ENCODE peak calls at places on chromosomes 13 and 19, in eight cellular contexts. One of them, this sample, is unnamed.

GRCh38 chr13:31101511-31102170 is 60.1 kb downstream of the HSPH1 start:
- DNase-seq in glutamatergic neuron: no peak
- DNase-seq in A549: no peak
- DNase-seq in SJSA1: no peak
- DNase-seq in GOT3: no peak
- DNase-seq in stimulated activated CD8-positive, alpha-beta memory T cell treated with anti-CD3 and anti-CD28 coated beads, Interleukin-4, amount 100 ng/mL, for 24 hours: no peak
- DNase-seq in uterus: no peak
- DNase-seq in NCI-H1092: no peak
- DNase-seq in this sample: peak; percentile 55

GRCh38 chr19:6678690-6679109 is 8.7 kb upstream of the TNFSF14 start:
- DNase-seq in glutamatergic neuron: no peak
- DNase-seq in A549: no peak
- DNase-seq in SJSA1: no peak
- DNase-seq in GOT3: no peak
- DNase-seq in stimulated activated CD8-positive, alpha-beta memory T cell treated with anti-CD3 and anti-CD28 coated beads, Interleukin-4, amount 100 ng/mL, for 24 hours: peak; percentile 42
- DNase-seq in uterus: no peak
- DNase-seq in NCI-H1092: no peak
- DNase-seq in this sample: no peak

GRCh38 chr19:50416815-50417137 is 2.0 kb upstream of the SPIB start:
- DNase-seq in glutamatergic neuron: no peak
- DNase-seq in A549: peak; percentile 51
- DNase-seq in SJSA1: no peak
- DNase-seq in GOT3: no peak
- DNase-seq in stimulated activated CD8-positive, alpha-beta memory T cell treated with anti-CD3 and anti-CD28 coated beads, Interleukin-4, amount 100 ng/mL, for 24 hours: no peak
- DNase-seq in uterus: no peak
- DNase-seq in NCI-H1092: no peak
- DNase-seq in this sample: no peak

GRCh38 chr13:90331974-90332373 is 1015.5 kb upstream of the MIR17HG start:
- DNase-seq in glutamatergic neuron: no peak
- DNase-seq in A549: no peak
- DNase-seq in SJSA1: no peak
- DNase-seq in GOT3: no peak
- DNase-seq in stimulated activated CD8-positive, alpha-beta memory T cell treated with anti-CD3 and anti-CD28 coated beads, Interleukin-4, amount 100 ng/mL, for 24 hours: no peak
- DNase-seq in uterus: no peak
- DNase-seq in NCI-H1092: no peak
- DNase-seq in this sample: no peak

GRCh38 chr19:51815038-51815437 is 20.1 kb downstream of the FPR3 start:
- DNase-seq in glutamatergic neuron: no peak
- DNase-seq in A549: no peak
- DNase-seq in SJSA1: no peak
- DNase-seq in GOT3: no peak
- DNase-seq in stimulated activated CD8-positive, alpha-beta memory T cell treated with anti-CD3 and anti-CD28 coated beads, Interleukin-4, amount 100 ng/mL, for 24 hours: no peak
- DNase-seq in uterus: no peak
- DNase-seq in NCI-H1092: no peak
- DNase-seq in this sample: no peak

GRCh38 chr19:17946965-17947784 is 14.4 kb downstream of the CCDC124 start:
- DNase-seq in glutamatergic neuron: no peak
- DNase-seq in A549: peak; percentile 32
- DNase-seq in SJSA1: no peak
- DNase-seq in GOT3: no peak
- DNase-seq in stimulated activated CD8-positive, alpha-beta memory T cell treated with anti-CD3 and anti-CD28 coated beads, Interleukin-4, amount 100 ng/mL, for 24 hours: no peak
- DNase-seq in uterus: no peak
- DNase-seq in NCI-H1092: peak; percentile 34
- DNase-seq in this sample: no peak

GRCh38 chr13:39777527-39778061 is 122.1 kb downstream of the COG6 start:
- DNase-seq in glutamatergic neuron: no peak
- DNase-seq in A549: peak; percentile 58
- DNase-seq in SJSA1: peak; percentile 61
- DNase-seq in GOT3: no peak
- DNase-seq in stimulated activated CD8-positive, alpha-beta memory T cell treated with anti-CD3 and anti-CD28 coated beads, Interleukin-4, amount 100 ng/mL, for 24 hours: peak; percentile 7
- DNase-seq in uterus: no peak
- DNase-seq in NCI-H1092: no peak
- DNase-seq in this sample: no peak

GRCh38 chr13:80977168-80977567 is 636.2 kb upstream of the SPRY2 start:
- DNase-seq in glutamatergic neuron: no peak
- DNase-seq in A549: no peak
- DNase-seq in SJSA1: no peak
- DNase-seq in GOT3: no peak
- DNase-seq in stimulated activated CD8-positive, alpha-beta memory T cell treated with anti-CD3 and anti-CD28 coated beads, Interleukin-4, amount 100 ng/mL, for 24 hours: no peak
- DNase-seq in uterus: no peak
- DNase-seq in NCI-H1092: no peak
- DNase-seq in this sample: no peak

GRCh38 chr19:19416280-19416679 is 10.8 kb downstream of the GATAD2A start:
- DNase-seq in glutamatergic neuron: no peak
- DNase-seq in A549: no peak
- DNase-seq in SJSA1: no peak
- DNase-seq in GOT3: no peak
- DNase-seq in stimulated activated CD8-positive, alpha-beta memory T cell treated with anti-CD3 and anti-CD28 coated beads, Interleukin-4, amount 100 ng/mL, for 24 hours: no peak
- DNase-seq in uterus: no peak
- DNase-seq in NCI-H1092: no peak
- DNase-seq in this sample: no peak

GRCh38 chr19:18520848-18521691 is 800 bp downstream of the ELL start:
- DNase-seq in glutamatergic neuron: peak; percentile 26
- DNase-seq in A549: no peak
- DNase-seq in SJSA1: no peak
- DNase-seq in GOT3: no peak
- DNase-seq in stimulated activated CD8-positive, alpha-beta memory T cell treated with anti-CD3 and anti-CD28 coated beads, Interleukin-4, amount 100 ng/mL, for 24 hours: no peak
- DNase-seq in uterus: peak; percentile 45
- DNase-seq in NCI-H1092: no peak
- DNase-seq in this sample: peak; percentile 70

GRCh38 chr13:65913173-65913572 is 1317.0 kb downstream of the PCDH9 start:
- DNase-seq in glutamatergic neuron: no peak
- DNase-seq in A549: no peak
- DNase-seq in SJSA1: no peak
- DNase-seq in GOT3: no peak
- DNase-seq in stimulated activated CD8-positive, alpha-beta memory T cell treated with anti-CD3 and anti-CD28 coated beads, Interleukin-4, amount 100 ng/mL, for 24 hours: no peak
- DNase-seq in uterus: no peak
- DNase-seq in NCI-H1092: no peak
- DNase-seq in this sample: no peak

GRCh38 chr19:18046066-18046718 is 38.2 kb downstream of the ARRDC2 start:
- DNase-seq in glutamatergic neuron: no peak
- DNase-seq in A549: peak; percentile 54
- DNase-seq in SJSA1: peak; percentile 96
- DNase-seq in GOT3: no peak
- DNase-seq in stimulated activated CD8-positive, alpha-beta memory T cell treated with anti-CD3 and anti-CD28 coated beads, Interleukin-4, amount 100 ng/mL, for 24 hours: no peak
- DNase-seq in uterus: peak; percentile 24
- DNase-seq in NCI-H1092: no peak
- DNase-seq in this sample: peak; percentile 77

GRCh38 chr19:31385744-31386143 is 36.5 kb upstream of the TSHZ3 start:
- DNase-seq in glutamatergic neuron: no peak
- DNase-seq in A549: no peak
- DNase-seq in SJSA1: no peak
- DNase-seq in GOT3: no peak
- DNase-seq in stimulated activated CD8-positive, alpha-beta memory T cell treated with anti-CD3 and anti-CD28 coated beads, Interleukin-4, amount 100 ng/mL, for 24 hours: no peak
- DNase-seq in uterus: no peak
- DNase-seq in NCI-H1092: no peak
- DNase-seq in this sample: no peak

GRCh38 chr19:3450796-3451411 is 29.4 kb downstream of the SMIM24 start:
- DNase-seq in glutamatergic neuron: no peak
- DNase-seq in A549: peak; percentile 98
- DNase-seq in SJSA1: peak; percentile 97
- DNase-seq in GOT3: peak; percentile 63
- DNase-seq in stimulated activated CD8-positive, alpha-beta memory T cell treated with anti-CD3 and anti-CD28 coated beads, Interleukin-4, amount 100 ng/mL, for 24 hours: no peak
- DNase-seq in uterus: peak; percentile 93
- DNase-seq in NCI-H1092: no peak
- DNase-seq in this sample: peak; percentile 95

GRCh38 chr19:22622901-22623840 is 11.0 kb upstream of the ZNF492 start:
- DNase-seq in glutamatergic neuron: no peak
- DNase-seq in A549: no peak
- DNase-seq in SJSA1: no peak
- DNase-seq in GOT3: no peak
- DNase-seq in stimulated activated CD8-positive, alpha-beta memory T cell treated with anti-CD3 and anti-CD28 coated beads, Interleukin-4, amount 100 ng/mL, for 24 hours: no peak
- DNase-seq in uterus: no peak
- DNase-seq in NCI-H1092: no peak
- DNase-seq in this sample: no peak

GRCh38 chr19:16594131-16594586 is 21.9 kb upstream of the SLC35E1 start:
- DNase-seq in glutamatergic neuron: no peak
- DNase-seq in A549: no peak
- DNase-seq in SJSA1: no peak
- DNase-seq in GOT3: no peak
- DNase-seq in stimulated activated CD8-positive, alpha-beta memory T cell treated with anti-CD3 and anti-CD28 coated beads, Interleukin-4, amount 100 ng/mL, for 24 hours: peak; percentile 29
- DNase-seq in uterus: no peak
- DNase-seq in NCI-H1092: no peak
- DNase-seq in this sample: no peak

GRCh38 chr13:51249767-51250741 is 27.9 kb downstream of the FAM124A start:
- DNase-seq in glutamatergic neuron: no peak
- DNase-seq in A549: no peak
- DNase-seq in SJSA1: no peak
- DNase-seq in GOT3: no peak
- DNase-seq in stimulated activated CD8-positive, alpha-beta memory T cell treated with anti-CD3 and anti-CD28 coated beads, Interleukin-4, amount 100 ng/mL, for 24 hours: no peak
- DNase-seq in uterus: no peak
- DNase-seq in NCI-H1092: no peak
- DNase-seq in this sample: no peak

GRCh38 chr19:28377077-28377476 is 835.9 kb downstream of the UQCRFS1 start:
- DNase-seq in glutamatergic neuron: no peak
- DNase-seq in A549: no peak
- DNase-seq in SJSA1: no peak
- DNase-seq in GOT3: no peak
- DNase-seq in stimulated activated CD8-positive, alpha-beta memory T cell treated with anti-CD3 and anti-CD28 coated beads, Interleukin-4, amount 100 ng/mL, for 24 hours: no peak
- DNase-seq in uterus: no peak
- DNase-seq in NCI-H1092: no peak
- DNase-seq in this sample: no peak

GRCh38 chr13:41622545-41623429 is 165.4 kb downstream of the RGCC start:
- DNase-seq in glutamatergic neuron: no peak
- DNase-seq in A549: no peak
- DNase-seq in SJSA1: no peak
- DNase-seq in GOT3: no peak
- DNase-seq in stimulated activated CD8-positive, alpha-beta memory T cell treated with anti-CD3 and anti-CD28 coated beads, Interleukin-4, amount 100 ng/mL, for 24 hours: no peak
- DNase-seq in uterus: peak; percentile 64
- DNase-seq in NCI-H1092: no peak
- DNase-seq in this sample: no peak

GRCh38 chr19:44767295-44768180 is 10.2 kb upstream of the CBLC start:
- DNase-seq in glutamatergic neuron: no peak
- DNase-seq in A549: no peak
- DNase-seq in SJSA1: no peak
- DNase-seq in GOT3: no peak
- DNase-seq in stimulated activated CD8-positive, alpha-beta memory T cell treated with anti-CD3 and anti-CD28 coated beads, Interleukin-4, amount 100 ng/mL, for 24 hours: no peak
- DNase-seq in uterus: no peak
- DNase-seq in NCI-H1092: no peak
- DNase-seq in this sample: no peak

GRCh38 chr13:23828866-23829265 is 60.3 kb downstream of the MIPEP start:
- DNase-seq in glutamatergic neuron: no peak
- DNase-seq in A549: no peak
- DNase-seq in SJSA1: no peak
- DNase-seq in GOT3: no peak
- DNase-seq in stimulated activated CD8-positive, alpha-beta memory T cell treated with anti-CD3 and anti-CD28 coated beads, Interleukin-4, amount 100 ng/mL, for 24 hours: no peak
- DNase-seq in uterus: no peak
- DNase-seq in NCI-H1092: no peak
- DNase-seq in this sample: no peak

GRCh38 chr13:102139626-102140025 is 262.2 kb downstream of the FGF14 start:
- DNase-seq in glutamatergic neuron: no peak
- DNase-seq in A549: no peak
- DNase-seq in SJSA1: no peak
- DNase-seq in GOT3: no peak
- DNase-seq in stimulated activated CD8-positive, alpha-beta memory T cell treated with anti-CD3 and anti-CD28 coated beads, Interleukin-4, amount 100 ng/mL, for 24 hours: no peak
- DNase-seq in uterus: no peak
- DNase-seq in NCI-H1092: no peak
- DNase-seq in this sample: no peak

GRCh38 chr13:94033830-94034642 is 445.4 kb downstream of the DCT start:
- DNase-seq in glutamatergic neuron: no peak
- DNase-seq in A549: no peak
- DNase-seq in SJSA1: no peak
- DNase-seq in GOT3: no peak
- DNase-seq in stimulated activated CD8-positive, alpha-beta memory T cell treated with anti-CD3 and anti-CD28 coated beads, Interleukin-4, amount 100 ng/mL, for 24 hours: no peak
- DNase-seq in uterus: no peak
- DNase-seq in NCI-H1092: no peak
- DNase-seq in this sample: no peak

GRCh38 chr19:6238256-6238642 is 41.5 kb downstream of the MLLT1 start:
- DNase-seq in glutamatergic neuron: no peak
- DNase-seq in A549: no peak
- DNase-seq in SJSA1: no peak
- DNase-seq in GOT3: no peak
- DNase-seq in stimulated activated CD8-positive, alpha-beta memory T cell treated with anti-CD3 and anti-CD28 coated beads, Interleukin-4, amount 100 ng/mL, for 24 hours: no peak
- DNase-seq in uterus: no peak
- DNase-seq in NCI-H1092: no peak
- DNase-seq in this sample: no peak

GRCh38 chr19:40223135-40223822 is 3.2 kb downstream of the CCNP start:
- DNase-seq in glutamatergic neuron: no peak
- DNase-seq in A549: no peak
- DNase-seq in SJSA1: no peak
- DNase-seq in GOT3: no peak
- DNase-seq in stimulated activated CD8-positive, alpha-beta memory T cell treated with anti-CD3 and anti-CD28 coated beads, Interleukin-4, amount 100 ng/mL, for 24 hours: no peak
- DNase-seq in uterus: no peak
- DNase-seq in NCI-H1092: no peak
- DNase-seq in this sample: peak; percentile 84

GRCh38 chr19:2207991-2208860 is 27.9 kb downstream of the PLEKHJ1 start:
- DNase-seq in glutamatergic neuron: peak; percentile 56
- DNase-seq in A549: peak; percentile 23
- DNase-seq in SJSA1: no peak
- DNase-seq in GOT3: no peak
- DNase-seq in stimulated activated CD8-positive, alpha-beta memory T cell treated with anti-CD3 and anti-CD28 coated beads, Interleukin-4, amount 100 ng/mL, for 24 hours: peak; percentile 34
- DNase-seq in uterus: no peak
- DNase-seq in NCI-H1092: no peak
- DNase-seq in this sample: peak; percentile 77

GRCh38 chr13:80132741-80133601 is 208.0 kb downstream of the SPRY2 start:
- DNase-seq in glutamatergic neuron: no peak
- DNase-seq in A549: peak; percentile 81
- DNase-seq in SJSA1: peak; percentile 56
- DNase-seq in GOT3: no peak
- DNase-seq in stimulated activated CD8-positive, alpha-beta memory T cell treated with anti-CD3 and anti-CD28 coated beads, Interleukin-4, amount 100 ng/mL, for 24 hours: no peak
- DNase-seq in uterus: peak; percentile 47
- DNase-seq in NCI-H1092: no peak
- DNase-seq in this sample: peak; percentile 89

GRCh38 chr13:39623466-39623865 is 20.5 kb upstream of the LHFPL6 start:
- DNase-seq in glutamatergic neuron: no peak
- DNase-seq in A549: no peak
- DNase-seq in SJSA1: no peak
- DNase-seq in GOT3: no peak
- DNase-seq in stimulated activated CD8-positive, alpha-beta memory T cell treated with anti-CD3 and anti-CD28 coated beads, Interleukin-4, amount 100 ng/mL, for 24 hours: no peak
- DNase-seq in uterus: no peak
- DNase-seq in NCI-H1092: no peak
- DNase-seq in this sample: no peak

GRCh38 chr19:6740589-6741348 is 1.3 kb downstream of the TRIP10 start:
- DNase-seq in glutamatergic neuron: peak; percentile 39
- DNase-seq in A549: peak; percentile 27
- DNase-seq in SJSA1: peak; percentile 62
- DNase-seq in GOT3: no peak
- DNase-seq in stimulated activated CD8-positive, alpha-beta memory T cell treated with anti-CD3 and anti-CD28 coated beads, Interleukin-4, amount 100 ng/mL, for 24 hours: no peak
- DNase-seq in uterus: peak; percentile 63
- DNase-seq in NCI-H1092: no peak
- DNase-seq in this sample: peak; percentile 77

GRCh38 chr19:17289489-17289888 is 7.8 kb downstream of the ANKLE1 start:
- DNase-seq in glutamatergic neuron: peak; percentile 83
- DNase-seq in A549: peak; percentile 91
- DNase-seq in SJSA1: peak; percentile 82
- DNase-seq in GOT3: peak; percentile 38
- DNase-seq in stimulated activated CD8-positive, alpha-beta memory T cell treated with anti-CD3 and anti-CD28 coated beads, Interleukin-4, amount 100 ng/mL, for 24 hours: peak; percentile 45
- DNase-seq in uterus: peak; percentile 57
- DNase-seq in NCI-H1092: no peak
- DNase-seq in this sample: peak; percentile 93

GRCh38 chr19:5423567-5424125 is 31.6 kb upstream of the ZNRF4 start:
- DNase-seq in glutamatergic neuron: no peak
- DNase-seq in A549: no peak
- DNase-seq in SJSA1: no peak
- DNase-seq in GOT3: no peak
- DNase-seq in stimulated activated CD8-positive, alpha-beta memory T cell treated with anti-CD3 and anti-CD28 coated beads, Interleukin-4, amount 100 ng/mL, for 24 hours: no peak
- DNase-seq in uterus: no peak
- DNase-seq in NCI-H1092: no peak
- DNase-seq in this sample: no peak

GRCh38 chr13:31920301-31920818 is 111.2 kb upstream of the FRY start:
- DNase-seq in glutamatergic neuron: no peak
- DNase-seq in A549: no peak
- DNase-seq in SJSA1: no peak
- DNase-seq in GOT3: no peak
- DNase-seq in stimulated activated CD8-positive, alpha-beta memory T cell treated with anti-CD3 and anti-CD28 coated beads, Interleukin-4, amount 100 ng/mL, for 24 hours: no peak
- DNase-seq in uterus: no peak
- DNase-seq in NCI-H1092: no peak
- DNase-seq in this sample: no peak

GRCh38 chr19:44653977-44654784 is 10.5 kb downstream of the PVR start:
- DNase-seq in glutamatergic neuron: peak; percentile 66
- DNase-seq in A549: peak; percentile 88
- DNase-seq in SJSA1: no peak
- DNase-seq in GOT3: no peak
- DNase-seq in stimulated activated CD8-positive, alpha-beta memory T cell treated with anti-CD3 and anti-CD28 coated beads, Interleukin-4, amount 100 ng/mL, for 24 hours: peak; percentile 50
- DNase-seq in uterus: peak; percentile 43
- DNase-seq in NCI-H1092: no peak
- DNase-seq in this sample: peak; percentile 70

GRCh38 chr13:94228781-94229180 is 250.7 kb downstream of the DCT start:
- DNase-seq in glutamatergic neuron: no peak
- DNase-seq in A549: no peak
- DNase-seq in SJSA1: no peak
- DNase-seq in GOT3: no peak
- DNase-seq in stimulated activated CD8-positive, alpha-beta memory T cell treated with anti-CD3 and anti-CD28 coated beads, Interleukin-4, amount 100 ng/mL, for 24 hours: no peak
- DNase-seq in uterus: no peak
- DNase-seq in NCI-H1092: no peak
- DNase-seq in this sample: no peak

This sample was measured in islet precursor cell.